ENCODE peak calls at places on chromosomes 6 and 20, in four cellular contexts. One of them, this sample, is unnamed.

GRCh38 chr6:153043719-153044118 is 41.2 kb upstream of the MTRF1L start:
- DNase-seq in endothelial cell of umbilical vein: no peak
- DNase-seq in fibroblast of lung: no peak
- DNase-seq in keratinocyte: no peak
- DNase-seq in this sample: no peak

GRCh38 chr20:10200329-10200728 is 18.3 kb upstream of the SNAP25 start:
- DNase-seq in fibroblast of lung: peak
- DNase-seq in keratinocyte: no peak
- DNase-seq in endothelial cell of umbilical vein: no peak
- DNase-seq in this sample: peak

GRCh38 chr20:49276201-49276894 is 1.5 kb downstream of the ZNFX1 start:
- DNase-seq in endothelial cell of umbilical vein: peak
- DNase-seq in keratinocyte: no peak
- DNase-seq in fibroblast of lung: peak
- DNase-seq in this sample: peak

GRCh38 chr20:9945406-9945805 is 89.4 kb upstream of the ANKEF1 start:
- DNase-seq in fibroblast of lung: peak
- DNase-seq in keratinocyte: no peak
- DNase-seq in endothelial cell of umbilical vein: no peak
- DNase-seq in this sample: peak

GRCh38 chr6:137799950-137800568 is 67.0 kb upstream of the TNFAIP3 start:
- DNase-seq in endothelial cell of umbilical vein: peak
- DNase-seq in fibroblast of lung: peak
- DNase-seq in keratinocyte: peak
- DNase-seq in this sample: no peak

GRCh38 chr6:64811145-64811544 is 895.9 kb downstream of the EYS start:
- DNase-seq in keratinocyte: no peak
- DNase-seq in endothelial cell of umbilical vein: no peak
- DNase-seq in fibroblast of lung: no peak
- DNase-seq in this sample: no peak

GRCh38 chr6:112439010-112439409 is 91.9 kb downstream of the RFPL4B start:
- DNase-seq in keratinocyte: no peak
- DNase-seq in endothelial cell of umbilical vein: no peak
- DNase-seq in fibroblast of lung: peak
- DNase-seq in this sample: peak

GRCh38 chr6:169545956-169546355 is 155.9 kb downstream of the WDR27 start:
- DNase-seq in keratinocyte: no peak
- DNase-seq in endothelial cell of umbilical vein: no peak
- DNase-seq in fibroblast of lung: peak
- DNase-seq in this sample: peak

GRCh38 chr6:54617730-54618129 is 228.8 kb upstream of the FAM83B start:
- DNase-seq in keratinocyte: no peak
- DNase-seq in endothelial cell of umbilical vein: peak
- DNase-seq in fibroblast of lung: peak
- DNase-seq in this sample: peak

GRCh38 chr20:51424270-51425041 is 118.1 kb downstream of the NFATC2 start:
- DNase-seq in fibroblast of lung: no peak
- DNase-seq in endothelial cell of umbilical vein: no peak
- DNase-seq in keratinocyte: no peak
- DNase-seq in this sample: no peak

GRCh38 chr6:134478764-134479399 is 161.0 kb upstream of the SGK1 start:
- DNase-seq in fibroblast of lung: no peak
- DNase-seq in keratinocyte: no peak
- DNase-seq in endothelial cell of umbilical vein: no peak
- DNase-seq in this sample: no peak

GRCh38 chr6:7691675-7692452 is 34.0 kb upstream of the BMP6 start:
- DNase-seq in endothelial cell of umbilical vein: peak
- DNase-seq in keratinocyte: peak
- DNase-seq in fibroblast of lung: peak
- DNase-seq in this sample: peak

GRCh38 chr6:18212231-18212630 is 52.1 kb downstream of the DEK start:
- DNase-seq in fibroblast of lung: no peak
- DNase-seq in keratinocyte: no peak
- DNase-seq in endothelial cell of umbilical vein: no peak
- DNase-seq in this sample: no peak

GRCh38 chr6:154478021-154478651 is 32.3 kb downstream of the CNKSR3 start:
- DNase-seq in fibroblast of lung: peak
- DNase-seq in endothelial cell of umbilical vein: no peak
- DNase-seq in keratinocyte: no peak
- DNase-seq in this sample: no peak

GRCh38 chr6:14612016-14612415 is 494.4 kb downstream of the CD83 start:
- DNase-seq in endothelial cell of umbilical vein: no peak
- DNase-seq in fibroblast of lung: peak
- DNase-seq in keratinocyte: no peak
- DNase-seq in this sample: peak

GRCh38 chr6:142537612-142538478 is 236.0 kb downstream of the ADGRG6 start:
- DNase-seq in keratinocyte: peak
- DNase-seq in fibroblast of lung: no peak
- DNase-seq in endothelial cell of umbilical vein: peak
- DNase-seq in this sample: no peak

GRCh38 chr6:60991427-60992028 is 1294.5 kb downstream of the KHDRBS2 start:
- DNase-seq in keratinocyte: no peak
- DNase-seq in fibroblast of lung: no peak
- DNase-seq in endothelial cell of umbilical vein: no peak
- DNase-seq in this sample: no peak

GRCh38 chr20:63116412-63117106 is 99.4 kb downstream of the YTHDF1 start:
- DNase-seq in keratinocyte: no peak
- DNase-seq in fibroblast of lung: peak
- DNase-seq in endothelial cell of umbilical vein: peak
- DNase-seq in this sample: no peak

GRCh38 chr6:27468334-27468733 is 4.6 kb downstream of the ZNF184 start:
- DNase-seq in endothelial cell of umbilical vein: no peak
- DNase-seq in fibroblast of lung: peak
- DNase-seq in keratinocyte: no peak
- DNase-seq in this sample: peak

GRCh38 chr20:4244700-4245485 is 229.5 kb upstream of the RNF24 start:
- DNase-seq in endothelial cell of umbilical vein: no peak
- DNase-seq in keratinocyte: no peak
- DNase-seq in fibroblast of lung: no peak
- DNase-seq in this sample: no peak

GRCh38 chr20:24617080-24617432 is 147.6 kb downstream of the SYNDIG1 start:
- DNase-seq in keratinocyte: no peak
- DNase-seq in endothelial cell of umbilical vein: no peak
- DNase-seq in fibroblast of lung: no peak
- DNase-seq in this sample: no peak

GRCh38 chr20:45934046-45934586 is 367 bp upstream of the PCIF1 start:
- DNase-seq in fibroblast of lung: peak
- DNase-seq in endothelial cell of umbilical vein: no peak
- DNase-seq in keratinocyte: no peak
- DNase-seq in this sample: peak

GRCh38 chr6:93789532-93789931 is 370.2 kb upstream of the EPHA7 start:
- DNase-seq in keratinocyte: no peak
- DNase-seq in endothelial cell of umbilical vein: no peak
- DNase-seq in fibroblast of lung: no peak
- DNase-seq in this sample: no peak

GRCh38 chr6:134114489-134114888 is 62.1 kb upstream of the SLC2A12 start:
- DNase-seq in keratinocyte: no peak
- DNase-seq in fibroblast of lung: no peak
- DNase-seq in endothelial cell of umbilical vein: no peak
- DNase-seq in this sample: no peak

GRCh38 chr6:116190550-116190949 is 63.3 kb downstream of the TSPYL4 start:
- DNase-seq in endothelial cell of umbilical vein: no peak
- DNase-seq in keratinocyte: no peak
- DNase-seq in fibroblast of lung: peak
- DNase-seq in this sample: peak

GRCh38 chr6:106215608-106216007 is 110.0 kb downstream of the ATG5 start:
- DNase-seq in endothelial cell of umbilical vein: no peak
- DNase-seq in fibroblast of lung: peak
- DNase-seq in keratinocyte: no peak
- DNase-seq in this sample: peak

GRCh38 chr6:684831-685636 is 7.9 kb downstream of the EXOC2 start:
- DNase-seq in keratinocyte: no peak
- DNase-seq in fibroblast of lung: peak
- DNase-seq in endothelial cell of umbilical vein: peak
- DNase-seq in this sample: peak

GRCh38 chr6:29815118-29815750 is 12.4 kb upstream of the HLA-G start:
- DNase-seq in endothelial cell of umbilical vein: no peak
- DNase-seq in keratinocyte: no peak
- DNase-seq in fibroblast of lung: no peak
- DNase-seq in this sample: no peak

GRCh38 chr6:166802437-166802836 is 153.9 kb downstream of the RNASET2 start:
- DNase-seq in keratinocyte: no peak
- DNase-seq in endothelial cell of umbilical vein: no peak
- DNase-seq in fibroblast of lung: no peak
- DNase-seq in this sample: no peak

GRCh38 chr6:157637516-157637915 is 185.5 kb upstream of the SNX9 start:
- DNase-seq in keratinocyte: no peak
- DNase-seq in fibroblast of lung: no peak
- DNase-seq in endothelial cell of umbilical vein: peak
- DNase-seq in this sample: no peak

DNA sequence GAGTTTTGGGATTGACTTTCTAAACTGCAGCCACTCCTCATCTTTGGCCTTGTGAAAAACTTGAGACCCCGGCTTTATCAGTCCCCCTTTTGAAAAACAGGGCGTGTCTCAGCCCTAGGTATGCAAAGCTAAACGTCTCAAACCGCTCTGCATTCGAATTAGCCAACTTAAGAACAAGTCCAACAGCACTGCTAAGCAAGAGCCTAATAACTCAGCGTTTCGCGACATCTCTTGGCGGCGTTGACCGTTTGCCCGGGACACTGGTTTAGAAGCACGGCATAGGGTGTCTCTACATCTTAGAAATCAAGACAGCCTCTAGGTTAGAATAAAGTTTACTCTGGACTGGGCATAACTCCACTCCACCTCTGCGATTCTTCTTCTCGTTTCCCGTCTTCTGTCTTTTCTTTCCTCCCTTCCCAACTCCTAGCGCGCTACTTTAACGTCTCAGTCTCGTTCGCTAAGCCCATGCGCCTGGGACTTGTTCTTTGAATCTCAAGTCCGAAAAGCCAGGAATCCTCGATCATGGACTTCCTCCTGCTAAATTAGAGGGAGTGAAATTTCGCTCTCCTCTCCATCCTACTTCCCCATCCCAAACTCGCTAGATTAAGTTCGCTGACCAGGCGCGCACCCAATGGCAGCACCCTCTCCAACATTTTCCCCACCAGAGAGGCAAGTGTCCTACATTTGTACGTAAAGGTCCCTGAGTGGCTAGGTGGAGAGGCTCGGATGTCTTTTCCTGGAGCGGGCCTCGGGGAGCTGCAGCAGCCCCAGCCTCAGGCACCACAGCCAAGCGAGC is 10.5 kb upstream of the TFAP2A start:
- DNase-seq in keratinocyte: no peak
- DNase-seq in endothelial cell of umbilical vein: no peak
- DNase-seq in fibroblast of lung: peak
- DNase-seq in this sample: no peak
- TF ChIP-seq EZH2 in keratinocyte: no peak
- TF ChIP-seq EZH2 in endothelial cell of umbilical vein: peak
- TF ChIP-seq EZH2 in fibroblast of lung: peak
- TF ChIP-seq EZH2 in this sample: no peak

DNA sequence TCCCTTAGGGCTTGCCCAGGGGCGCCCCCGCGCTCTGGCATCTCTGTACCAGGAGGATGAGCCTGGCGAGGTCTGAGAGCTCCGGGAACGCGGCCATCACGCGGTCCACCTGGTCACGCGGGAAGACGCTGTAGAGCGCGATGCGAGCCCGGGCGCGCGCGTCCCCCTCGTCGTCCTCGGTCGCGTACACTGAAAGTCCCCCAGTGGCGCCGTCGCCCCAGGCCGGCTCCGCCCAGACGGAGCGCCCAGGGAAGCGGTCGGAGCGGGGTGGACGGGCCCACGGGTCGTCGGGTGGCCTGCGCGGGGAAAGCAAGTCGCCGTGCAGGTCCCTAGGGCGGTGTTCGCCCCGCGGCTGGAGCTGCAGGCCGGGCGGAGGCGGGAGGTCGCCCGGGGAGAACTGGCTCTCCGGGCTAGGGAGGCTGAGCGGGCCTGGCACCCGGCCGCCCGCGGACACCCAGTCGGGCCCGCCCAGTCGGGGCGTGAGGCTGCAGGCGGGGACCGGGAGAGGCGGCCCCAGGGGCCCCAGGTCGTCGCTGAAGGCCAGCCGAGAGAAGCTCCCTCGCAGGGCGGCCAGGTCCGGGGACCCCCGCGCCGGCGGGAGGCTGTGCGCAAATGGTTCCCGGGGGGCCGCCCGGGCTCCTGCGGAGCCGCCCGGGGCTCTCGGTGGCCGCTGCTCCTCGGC is 34.0 kb downstream of the ZC3H12D start:
- DNase-seq in endothelial cell of umbilical vein: no peak
- DNase-seq in fibroblast of lung: peak
- DNase-seq in keratinocyte: no peak
- DNase-seq in this sample: no peak
- TF ChIP-seq EZH2 in endothelial cell of umbilical vein: peak
- TF ChIP-seq EZH2 in fibroblast of lung: no peak
- TF ChIP-seq EZH2 in keratinocyte: peak
- TF ChIP-seq EZH2 in this sample: peak

DNA sequence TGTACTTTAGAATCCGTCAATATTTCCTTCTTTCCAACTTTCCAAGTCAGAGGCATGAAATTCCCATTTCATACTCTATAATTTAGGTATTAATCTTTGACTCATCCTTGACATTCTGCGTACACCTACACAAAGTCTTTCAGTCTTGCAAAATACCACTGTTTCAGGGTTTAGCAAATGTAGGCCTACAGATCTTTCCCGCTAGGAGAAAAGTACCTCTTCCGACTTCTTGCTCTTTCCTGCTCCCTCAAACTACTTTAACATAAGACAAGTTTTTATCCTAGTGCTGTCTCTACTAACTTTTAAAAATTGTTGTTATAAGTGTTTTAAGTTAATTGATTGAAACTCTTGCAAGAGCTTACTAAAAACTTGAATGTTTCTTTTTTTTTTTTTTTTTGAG is 18.3 kb upstream of the PHACTR1 start:
- DNase-seq in fibroblast of lung: no peak
- DNase-seq in keratinocyte: no peak
- DNase-seq in endothelial cell of umbilical vein: no peak
- DNase-seq in this sample: no peak
- TF ChIP-seq EZH2 in fibroblast of lung: no peak
- TF ChIP-seq EZH2 in keratinocyte: no peak
- TF ChIP-seq EZH2 in endothelial cell of umbilical vein: no peak
- TF ChIP-seq EZH2 in this sample: no peak

GRCh38 chr20:61875996-61876395 is 189.7 kb downstream of the TAF4 start:
- DNase-seq in keratinocyte: no peak
- DNase-seq in fibroblast of lung: no peak
- DNase-seq in endothelial cell of umbilical vein: no peak
- DNase-seq in this sample: no peak
- TF ChIP-seq EZH2 in keratinocyte: no peak
- TF ChIP-seq EZH2 in fibroblast of lung: no peak
- TF ChIP-seq EZH2 in endothelial cell of umbilical vein: no peak
- TF ChIP-seq EZH2 in this sample: no peak